ENCODE peak calls at places on chromosome 2, in four cellular contexts. P is A549, X is WTC11, V is colonic mucosa. W is an unnamed sample.
A peak's percentile ranks its signal among the peaks of the same experiment; 100 is the strongest.

GRCh38 chr2:29615183-29615582 is 306.2 kb downstream of the ALK start:
- DNase-seq in P (no peak), V (no peak), X (no peak), W (no peak)

GRCh38 chr2:2714413-2714812 is 383.3 kb upstream of the MYT1L start:
- DNase-seq in V (no peak), X (no peak), P (no peak), W (no peak)

GRCh38 chr2:24873619-24874018 is 46.4 kb downstream of the ADCY3 start:
- DNase-seq in V (no peak), P (no peak), X (no peak), W (no peak)

GRCh38 chr2:196970089-196970488 is 43.6 kb upstream of the PGAP1 start:
- DNase-seq in X (no peak), P (no peak), V (no peak), W (no peak)

GRCh38 chr2:240205348-240205747 is 64.9 kb upstream of the OTOS start:
- DNase-seq in X (peak; percentile 20), V (no peak), P (peak; percentile 46), W (no peak)

GRCh38 chr2:98572676-98573075 is 35.6 kb downstream of the COA5 start:
- DNase-seq in V (no peak), P (no peak), X (no peak), W (no peak)

GRCh38 chr2:209965723-209966122 is 36.7 kb upstream of the RPE start:
- DNase-seq in P (no peak), V (no peak), X (no peak), W (no peak)

GRCh38 chr2:238415036-238415764 is 11.5 kb upstream of the ASB1 start:
- DNase-seq in V (no peak), P (no peak), X (no peak), W (no peak)

GRCh38 chr2:16382451-16382850 is 283.2 kb downstream of the CYRIA start:
- DNase-seq in X (no peak), V (no peak), P (no peak), W (no peak)

GRCh38 chr2:99451280-99451679 is 38.5 kb downstream of the REV1 start:
- DNase-seq in X (no peak), P (no peak), V (no peak), W (no peak)

GRCh38 chr2:30359644-30360167 is 87.3 kb upstream of the LCLAT1 start:
- DNase-seq in V (no peak), P (no peak), X (no peak), W (no peak)

GRCh38 chr2:146239392-146240135 is 1605.3 kb upstream of the ACVR2A start:
- DNase-seq in X (no peak), V (no peak), P (no peak), W (no peak)

GRCh38 chr2:24018241-24018640 is 8.4 kb downstream of the MFSD2B start:
- DNase-seq in X (no peak), V (no peak), P (no peak), W (no peak)

GRCh38 chr2:121173112-121173511 is 111.9 kb downstream of the TFCP2L1 start:
- DNase-seq in V (no peak), X (no peak), P (no peak), W (no peak)

GRCh38 chr2:71524476-71524875 is 71.1 kb downstream of the DYSF start:
- DNase-seq in V (no peak), X (no peak), P (no peak), W (no peak)

GRCh38 chr2:149023091-149023490 is 15.4 kb upstream of the LYPD6B start:
- DNase-seq in V (no peak), P (no peak), X (no peak), W (no peak)

GRCh38 chr2:216426938-216427337 is 14.7 kb downstream of the SMARCAL1 start:
- DNase-seq in P (no peak), X (no peak), V (no peak), W (no peak)

GRCh38 chr2:109428281-109428680 is 185.5 kb downstream of the SEPTIN10 start:
- DNase-seq in X (no peak), V (no peak), P (no peak), W (no peak)

GRCh38 chr2:14082640-14083039 is 549.9 kb upstream of the LRATD1 start:
- DNase-seq in X (no peak), V (no peak), P (no peak), W (no peak)

GRCh38 chr2:229054311-229054710 is 216.8 kb downstream of the PID1 start:
- DNase-seq in X (no peak), P (no peak), V (no peak), W (no peak)

GRCh38 chr2:238945433-238946150 is 97.7 kb downstream of the TWIST2 start:
- DNase-seq in V (peak; percentile 50), X (peak; percentile 82), P (peak; percentile 22), W (no peak)

GRCh38 chr2:157327621-157328102 is 2.0 kb upstream of the ERMN start:
- DNase-seq in V (peak; percentile 85), X (peak; percentile 91), P (peak; percentile 66), W (peak; percentile 48)

GRCh38 chr2:145287686-145288085 is 767.8 kb upstream of the ZEB2 start:
- DNase-seq in P (no peak), V (no peak), X (no peak), W (no peak)

GRCh38 chr2:167776359-167776758 is 471.0 kb downstream of the STK39 start:
- DNase-seq in V (no peak), P (no peak), X (no peak), W (no peak)

GRCh38 chr2:130884503-130884902 is 47.8 kb downstream of the ARHGEF4 start:
- DNase-seq in V (no peak), X (no peak), P (no peak), W (no peak)

GRCh38 chr2:237532225-237532624 is 34.1 kb upstream of the PRLH start:
- DNase-seq in V (no peak), P (no peak), X (no peak), W (no peak)

GRCh38 chr2:212294816-212295215 is 243.8 kb downstream of the ERBB4 start:
- DNase-seq in P (no peak), X (no peak), V (no peak), W (no peak)

GRCh38 chr2:46495347-46496030 is 16.1 kb downstream of the TMEM247 start:
- DNase-seq in V (peak; percentile 12), X (no peak), P (no peak), W (no peak)

GRCh38 chr2:29254-29653 is 17.1 kb downstream of the FAM110C start:
- DNase-seq in X (no peak), P (no peak), V (no peak), W (no peak)

GRCh38 chr2:15568874-15569273 is 7.7 kb upstream of the NBAS start:
- DNase-seq in X (no peak), V (no peak), P (no peak), W (no peak)

GRCh38 chr2:135617501-135618015 is 86.3 kb downstream of the R3HDM1 start:
- DNase-seq in P (no peak), X (no peak), V (no peak), W (no peak)

GRCh38 chr2:50820176-50820575 is 211.8 kb downstream of the NRXN1 start:
- DNase-seq in V (no peak), X (no peak), P (no peak), W (no peak)

DNA sequence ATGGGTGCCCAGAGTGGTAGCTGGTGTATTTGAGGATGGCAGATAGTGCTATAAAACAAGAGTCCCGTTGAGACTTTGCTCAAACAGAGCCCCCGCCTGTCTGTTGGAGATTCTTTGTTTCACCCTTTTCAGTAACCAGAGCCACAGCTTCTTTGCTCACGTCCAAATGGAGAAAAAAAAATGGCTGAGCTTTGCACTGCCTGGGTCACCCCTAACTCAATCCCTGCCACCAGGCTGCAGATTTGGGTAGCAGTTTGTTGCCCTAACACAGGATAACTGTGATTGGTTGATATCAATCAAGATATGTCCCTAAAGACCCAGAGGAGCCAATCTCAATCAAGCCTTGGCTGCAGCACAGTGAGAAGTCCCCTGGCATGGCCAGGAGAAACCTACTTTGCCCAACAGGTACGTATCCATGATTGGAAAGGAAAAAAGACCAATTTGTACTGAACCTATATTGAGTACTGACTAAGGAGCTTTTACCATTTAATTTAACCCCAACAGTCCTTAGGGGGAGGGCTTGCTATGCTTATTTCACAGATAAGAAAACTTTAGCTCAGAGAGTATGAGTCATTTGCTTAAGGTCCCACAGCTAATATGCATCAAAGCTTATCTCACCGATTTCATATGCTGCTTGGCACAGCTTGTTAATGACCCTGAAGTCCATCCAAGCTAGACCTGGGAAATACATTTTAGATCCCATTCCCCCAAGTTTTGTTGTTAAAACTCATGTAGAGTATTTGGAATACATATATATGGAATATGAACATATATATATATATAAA is 72.0 kb upstream of the SH3BP4 start:
- DNase-seq in V (no peak), X (no peak), P (peak; percentile 31), W (no peak)
- TF ChIP-seq CTCF in V (no peak), X (no peak), P (no peak), W (no peak)

DNA sequence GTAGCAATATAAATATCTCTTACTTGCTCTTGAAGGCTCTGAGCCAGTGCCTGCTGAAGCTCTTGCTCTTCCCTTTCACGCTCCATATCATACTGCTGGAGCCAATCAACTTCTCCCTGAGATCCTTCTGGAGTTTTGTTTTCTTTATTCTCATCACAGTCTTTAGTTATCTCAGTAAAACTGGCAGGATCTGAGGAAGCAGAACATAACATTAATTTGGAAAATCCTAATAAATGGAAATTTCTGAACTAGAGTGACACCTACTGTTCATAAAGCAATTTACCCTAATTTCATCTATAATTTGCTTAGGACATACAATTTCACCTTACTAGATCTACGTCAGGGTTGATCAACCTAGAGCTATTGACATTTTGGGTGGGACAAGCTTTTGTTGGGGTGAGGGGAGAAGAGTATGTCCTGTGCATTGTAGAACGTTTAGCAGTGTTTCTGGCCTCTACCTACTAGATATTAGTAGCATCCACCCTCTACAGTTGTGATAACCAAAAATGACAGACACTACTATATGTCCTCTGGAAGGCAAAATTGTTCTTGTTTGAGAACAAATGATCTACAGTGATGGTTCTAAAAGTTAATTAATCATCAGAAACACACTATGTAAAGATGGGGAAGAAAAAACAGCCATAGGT is 47.2 kb downstream of the VIL1 start:
- DNase-seq in P (no peak), V (no peak), X (no peak), W (peak; percentile 3)
- TF ChIP-seq CTCF in P (peak; percentile 74), V (no peak), X (no peak), W (peak; percentile 34)

DNA sequence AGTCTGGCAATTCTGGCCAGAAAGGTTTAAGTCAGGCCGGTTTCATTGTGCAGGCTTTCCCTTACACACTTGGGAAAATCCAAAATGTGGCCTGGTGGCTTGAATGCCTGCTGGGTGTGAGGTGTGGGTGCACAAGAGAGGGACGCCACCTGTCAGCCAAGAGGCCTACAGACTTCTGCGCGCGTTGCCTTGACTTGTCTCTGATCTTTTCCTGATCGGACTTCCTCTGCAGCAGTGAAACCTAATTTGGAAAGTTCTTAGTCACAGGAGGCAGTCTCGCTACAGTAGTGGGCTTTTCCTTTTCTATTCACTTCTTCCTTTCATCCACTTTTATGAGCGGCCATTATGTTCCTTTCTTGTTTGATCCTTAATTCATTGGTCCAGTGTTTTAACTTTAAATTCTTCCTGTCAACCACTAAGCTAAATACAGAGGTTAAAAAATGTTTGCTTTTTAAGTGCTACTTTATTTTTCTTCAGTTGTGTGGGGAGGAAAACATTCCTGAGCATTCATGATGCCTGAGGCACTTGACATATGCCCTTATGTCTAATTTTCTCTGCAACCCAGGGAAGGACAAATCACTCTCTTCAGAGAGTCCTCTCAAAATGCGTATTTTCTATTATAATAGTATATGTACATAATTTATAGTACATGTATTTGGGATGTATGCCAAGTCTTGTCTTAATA is 129.0 kb downstream of the WDSUB1 start:
- DNase-seq in P (no peak), X (no peak), V (no peak), W (no peak)
- TF ChIP-seq CTCF in P (no peak), X (no peak), V (no peak), W (no peak)

DNA sequence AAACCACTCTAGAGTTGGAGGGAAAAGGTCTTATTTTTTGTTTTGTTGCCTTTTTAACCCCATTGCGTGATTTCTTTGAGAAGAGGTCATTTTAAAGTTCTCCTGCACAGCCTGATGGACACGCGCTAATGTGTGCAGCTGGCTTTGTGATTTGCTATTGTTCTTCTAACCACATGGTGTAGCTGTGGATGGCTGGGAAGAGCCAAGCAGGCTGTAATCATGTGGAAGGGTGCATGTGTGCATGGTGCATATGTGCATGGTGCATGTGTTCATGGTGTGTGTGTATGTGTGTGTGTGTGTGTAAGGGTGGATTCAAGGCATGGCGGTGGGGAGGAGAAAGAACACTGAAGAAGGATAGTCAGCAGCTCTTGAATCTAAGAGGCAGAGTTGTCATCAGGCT is 62.6 kb downstream of the PLB1 start:
- DNase-seq in V (no peak), P (no peak), X (no peak), W (no peak)
- TF ChIP-seq CTCF in V (no peak), P (no peak), X (no peak), W (no peak)